ENCODE peak calls at places on chromosomes 11 and 22, in seven cellular contexts. R is foreskin keratinocyte, U is left ventricle myocardium inferior, P is lung, T is B cell, B is uterus, L is glutamatergic neuron. I is an unnamed sample.

GRCh38 chr22:27866136-27867091 is 52.6 kb downstream of the PITPNB start:
- DNase-seq in T (no peak), P (no peak), U (no peak), R (peak), L (no peak), B (peak), I (no peak)

GRCh38 chr11:65262775-65263174 is 1.0 kb downstream of the POLA2 start:
- DNase-seq in R (no peak), P (no peak), U (no peak), T (no peak), B (no peak), L (no peak), I (no peak)

GRCh38 chr11:68528630-68529029 is 68.1 kb downstream of the PPP6R3 start:
- DNase-seq in L (no peak), B (no peak), U (no peak), T (peak), R (no peak), P (no peak), I (no peak)

GRCh38 chr11:122050021-122050710 is 65.8 kb downstream of the BLID start:
- DNase-seq in U (no peak), B (no peak), L (no peak), R (no peak), P (no peak), T (no peak), I (no peak)

GRCh38 chr22:40462195-40462988 is 92.0 kb downstream of the SGSM3 start:
- DNase-seq in B (no peak), U (no peak), T (no peak), L (no peak), R (no peak), P (no peak), I (no peak)

GRCh38 chr11:134510171-134510570 is 98.1 kb upstream of the B3GAT1 start:
- DNase-seq in B (peak), P (no peak), T (no peak), U (no peak), L (no peak), R (no peak), I (no peak)

GRCh38 chr22:20386972-20387371 is 7.0 kb upstream of the ZNF74 start:
- DNase-seq in T (no peak), P (no peak), L (no peak), U (no peak), B (no peak), R (no peak), I (no peak)

GRCh38 chr11:106311531-106312230 is 234.2 kb downstream of the AASDHPPT start:
- DNase-seq in U (no peak), B (no peak), P (no peak), T (no peak), L (no peak), R (no peak), I (no peak)

GRCh38 chr11:72278911-72279310 is 34.9 kb upstream of the PHOX2A start:
- DNase-seq in B (no peak), U (no peak), R (peak), T (no peak), L (no peak), P (no peak), I (no peak)

GRCh38 chr11:14642453-14642852 is 1.2 kb upstream of the PDE3B start:
- DNase-seq in T (no peak), L (no peak), B (no peak), U (no peak), R (no peak), P (no peak), I (no peak)

GRCh38 chr11:38411149-38411548 is 1813.1 kb upstream of the RAG2 start:
- DNase-seq in T (no peak), R (no peak), L (peak), B (no peak), U (no peak), P (no peak), I (no peak)
- TF ChIP-seq CTCF in T (no peak), R (no peak), L (peak), B (no peak), U (no peak), P (no peak), I (peak)

GRCh38 chr11:126391286-126391954 is 35.9 kb downstream of the ST3GAL4 start:
- DNase-seq in L (no peak), R (no peak), B (no peak), P (no peak), T (no peak), U (no peak), I (no peak)

GRCh38 chr11:126393143-126393542 is 37.7 kb downstream of the ST3GAL4 start:
- DNase-seq in P (no peak), U (no peak), L (no peak), T (no peak), B (no peak), R (no peak), I (no peak)

GRCh38 chr11:126392638-126393023 is 37.1 kb downstream of the ST3GAL4 start:
- DNase-seq in B (no peak), T (no peak), P (no peak), L (no peak), U (no peak), R (no peak), I (no peak)

GRCh38 chr11:126390418-126390817 is 34.9 kb downstream of the ST3GAL4 start:
- DNase-seq in B (no peak), T (no peak), L (no peak), U (no peak), R (no peak), P (no peak), I (no peak)

GRCh38 chr11:126391970-126392637 is 36.6 kb downstream of the ST3GAL4 start:
- DNase-seq in P (no peak), R (peak), B (no peak), U (no peak), L (no peak), T (no peak), I (peak)
- TF ChIP-seq CTCF in P (no peak), R (peak), B (no peak), U (peak), L (no peak), T (no peak), I (peak)

DNA sequence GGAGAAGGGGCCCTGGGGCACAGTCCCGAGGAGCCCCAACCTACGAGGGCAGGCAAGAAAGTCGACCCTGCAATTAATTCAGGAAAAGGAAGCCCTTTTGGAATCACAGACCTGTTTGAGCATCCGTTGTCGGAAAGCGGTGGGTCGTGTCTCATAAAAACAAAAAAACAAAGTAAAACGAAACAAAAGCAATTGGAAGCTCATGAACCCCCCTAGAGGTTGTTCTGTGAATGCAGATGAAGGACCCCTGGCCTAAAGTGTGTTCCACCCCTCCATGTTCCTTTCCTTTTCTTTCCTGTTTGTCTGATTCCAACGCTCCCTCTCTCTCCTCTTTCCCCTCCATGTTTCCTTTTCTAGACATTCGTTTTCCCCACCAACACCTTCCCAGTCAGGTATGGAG is 203.7 kb downstream of the GRIK4 start:
- DNase-seq in T (peak), P (no peak), B (no peak), L (no peak), R (no peak), U (no peak), I (no peak)
- TF ChIP-seq CTCF in T (peak), P (no peak), B (no peak), L (peak), R (peak), U (peak), I (peak)

GRCh38 chr22:32622762-32623147 is 148.1 kb downstream of the FBXO7 start:
- DNase-seq in U (no peak), L (no peak), P (no peak), B (no peak), R (no peak), T (no peak), I (no peak)

GRCh38 chr22:32625985-32626384 is 151.4 kb downstream of the FBXO7 start:
- DNase-seq in L (no peak), P (no peak), B (no peak), U (no peak), R (no peak), T (no peak), I (no peak)

GRCh38 chr22:32622004-32622761 is 147.6 kb downstream of the FBXO7 start:
- DNase-seq in L (no peak), T (no peak), R (no peak), P (peak), U (peak), B (peak), I (no peak)

GRCh38 chr22:32621656-32622003 is 147.0 kb downstream of the FBXO7 start:
- DNase-seq in R (no peak), B (no peak), T (no peak), L (no peak), U (no peak), P (no peak), I (no peak)

GRCh38 chr22:32623943-32624342 is 149.3 kb downstream of the FBXO7 start:
- DNase-seq in R (no peak), U (peak), P (peak), L (no peak), B (peak), T (no peak), I (no peak)
- TF ChIP-seq CTCF in R (no peak), U (no peak), P (no peak), L (no peak), B (no peak), T (no peak), I (no peak)